ENCODE peak calls at places on chromosomes 1 and 21, in four cellular contexts. D, N, W and I are unnamed samples.

GRCh38 chr1:23980725-23981063 is 567 bp upstream of the SRSF10 start:
- DNase-seq in N (no peak), D (peak; percentile 32), W (peak; percentile 61), I (no peak)

GRCh38 chr1:171434717-171435346 is 50.5 kb upstream of the PRRC2C start:
- DNase-seq in N (no peak), W (no peak), D (peak; percentile 36), I (no peak)

GRCh38 chr1:94866178-94866822 is 46.1 kb downstream of the SLC44A3 start:
- DNase-seq in D (no peak), N (no peak), W (no peak), I (no peak)

GRCh38 chr1:151156515-151156819 is at the start of gene TNFAIP8L2:
- DNase-seq in N (no peak), W (peak; percentile 8), D (no peak), I (peak; percentile 54)

GRCh38 chr1:201466492-201466891 is 2.5 kb downstream of the PHLDA3 start:
- DNase-seq in D (no peak), W (no peak), N (no peak), I (peak; percentile 54)

GRCh38 chr1:75243124-75243523 is 108.9 kb downstream of the LHX8 start:
- DNase-seq in N (no peak), D (no peak), W (no peak), I (no peak)

GRCh38 chr1:51093566-51093965 is 8.5 kb upstream of the C1orf185 start:
- DNase-seq in D (no peak), W (no peak), N (no peak), I (no peak)

GRCh38 chr1:36570016-36570415 is 87.3 kb upstream of the CSF3R start:
- DNase-seq in W (no peak), N (no peak), D (no peak), I (no peak)

GRCh38 chr1:61358770-61359455 is 276.6 kb downstream of the NFIA start:
- DNase-seq in N (no peak), D (no peak), W (no peak), I (no peak)

DNA sequence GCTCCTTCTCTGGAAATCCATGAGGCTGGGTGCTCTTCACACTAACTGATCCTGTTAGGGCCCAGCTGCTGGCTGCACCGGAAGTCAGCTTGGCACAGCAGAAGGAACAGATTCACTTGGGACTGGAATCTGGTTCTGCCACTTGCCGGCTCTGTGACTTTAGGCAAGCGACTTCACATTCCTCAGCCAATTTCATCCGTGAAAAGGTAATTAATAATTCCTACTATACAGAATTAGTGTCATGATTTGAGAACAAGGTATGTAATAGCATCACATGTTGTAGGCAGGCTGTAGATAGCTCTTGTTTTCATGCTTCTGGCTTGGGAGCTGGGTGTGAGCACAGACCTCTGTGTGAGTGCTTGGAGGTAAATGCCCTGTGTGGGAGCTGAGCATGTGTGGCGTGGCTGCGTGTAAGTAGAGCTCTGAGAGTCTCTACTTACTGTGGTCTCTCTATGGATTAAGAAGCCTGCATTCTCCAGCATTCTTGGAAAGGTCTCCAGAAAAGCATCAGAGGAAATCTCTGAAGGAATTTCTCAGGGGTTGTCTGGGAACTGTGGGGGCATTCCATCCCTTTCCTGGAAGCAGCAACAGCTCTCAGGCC is 47.5 kb upstream of the PPM1J start:
- DNase-seq in D (no peak), W (peak; percentile 23), N (no peak), I (no peak)
- H3K27ac ChIP-seq in D (no peak overlapping the region), W (no peak overlapping the region), N (peak overlapping the region; percentile 40), I (no peak overlapping the region)

GRCh38 chr1:28243685-28244439 is 7.9 kb downstream of the ATP5IF1 start:
- DNase-seq in W (no peak), D (no peak), N (no peak), I (no peak)
- H3K4me3 ChIP-seq in W (no peak overlapping the region), D (no peak overlapping the region), N (no peak overlapping the region), I (no peak overlapping the region)

GRCh38 chr1:7994827-7995226 is 31.3 kb downstream of the ERRFI1 start:
- DNase-seq in N (no peak), D (no peak), W (no peak), I (no peak)
- H3K27ac ChIP-seq in N (no peak overlapping the region), D (no peak overlapping the region), W (no peak overlapping the region), I (no peak overlapping the region)

GRCh38 chr1:226674892-226675719 is 64.0 kb downstream of the ITPKB start:
- DNase-seq in W (no peak), N (no peak), D (no peak), I (peak; percentile 54)
- H3K4me3 ChIP-seq in W (no peak overlapping the region), N (no peak overlapping the region), D (no peak overlapping the region), I (no peak overlapping the region)

GRCh38 chr1:178932966-178933603 is 62.2 kb upstream of the ANGPTL1 start:
- DNase-seq in D (no peak), N (no peak), W (no peak), I (no peak)

GRCh38 chr1:178932552-178932906 is 61.7 kb upstream of the ANGPTL1 start:
- DNase-seq in W (no peak), N (no peak), D (no peak), I (no peak)

GRCh38 chr1:178935610-178936009 is 64.7 kb upstream of the ANGPTL1 start:
- DNase-seq in N (no peak), D (no peak), W (no peak), I (no peak)

GRCh38 chr1:178934574-178934945 is 63.7 kb upstream of the ANGPTL1 start:
- DNase-seq in W (no peak), N (no peak), D (no peak), I (no peak)

GRCh38 chr1:178933709-178934573 is 63.1 kb upstream of the ANGPTL1 start:
- DNase-seq in N (no peak), D (no peak), W (no peak), I (no peak)
- H3K27ac ChIP-seq in N (no peak overlapping the region), D (peak overlapping the region; percentile 69), W (no peak overlapping the region), I (peak overlapping the region; percentile 73)

DNA sequence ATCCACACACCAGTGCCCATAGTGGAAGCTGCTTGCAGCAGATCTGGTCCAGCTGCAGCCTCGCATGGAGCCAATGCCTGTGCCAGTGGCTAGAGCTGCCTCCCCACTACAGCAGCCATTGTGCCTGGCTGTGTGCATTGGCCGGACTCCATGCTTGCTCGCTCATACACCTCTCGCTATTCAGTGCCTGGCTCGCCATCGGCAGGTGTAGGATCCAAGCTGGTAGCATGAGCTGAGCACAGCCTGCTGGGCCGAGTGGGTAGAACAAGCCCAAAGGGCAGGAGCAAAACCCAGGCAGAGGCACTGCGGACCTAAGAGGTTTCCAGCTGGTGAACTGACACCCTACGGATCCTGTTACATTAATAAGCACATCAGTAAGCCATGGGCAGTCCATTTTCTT is 1184.1 kb downstream of the AMY1C start:
- DNase-seq in D (no peak), N (no peak), W (peak; percentile 2), I (no peak)
- H3K4me3 ChIP-seq in D (no peak overlapping the region), N (no peak overlapping the region), W (no peak overlapping the region), I (no peak overlapping the region)

GRCh38 chr21:20943476-20944085 is 54.6 kb upstream of the NCAM2 start:
- DNase-seq in N (no peak), D (no peak), W (no peak), I (no peak)
- H3K27ac ChIP-seq in N (no peak overlapping the region), D (no peak overlapping the region), W (no peak overlapping the region), I (no peak overlapping the region)

GRCh38 chr1:239997515-239998311 is 94.0 kb upstream of the FMN2 start:
- DNase-seq in N (peak; percentile 14), W (peak; percentile 53), D (no peak), I (no peak)
- H3K4me3 ChIP-seq in N (peak overlapping the region; percentile 74), W (no peak overlapping the region), D (no peak overlapping the region), I (peak overlapping the region; percentile 52)